ENCODE peak calls at places on chromosomes 2 and 18, in nine cellular contexts. M is PC-3; V is ovary; G is tibial artery; D is fibroblast of lung; F is sigmoid colon; E is neuronal stem cell; H is tibial nerve; Q is CD4-positive, CD25-positive, alpha-beta regulatory T cell. N is an unnamed sample.
A peak's percentile ranks its signal among the peaks of the same experiment; 100 is the strongest.

GRCh38 chr2:33205693-33206434 is 259.1 kb downstream of the LTBP1 start:
- DNase-seq in G (no peak), E (no peak), D (no peak), V (no peak), F (no peak), M (no peak), H (no peak), Q (no peak), N (no peak)

GRCh38 chr18:5747678-5748077 is 147.6 kb downstream of the TMEM200C start:
- DNase-seq in V (no peak), H (no peak), F (no peak), M (no peak), E (no peak), D (no peak), Q (no peak), G (no peak), N (no peak)

GRCh38 chr2:10978112-10978670 is 66.5 kb downstream of the KCNF1 start:
- DNase-seq in H (no peak), V (no peak), G (no peak), F (no peak), D (no peak), Q (no peak), M (no peak), E (no peak), N (no peak)

GRCh38 chr2:215105607-215106354 is 32.6 kb downstream of the ABCA12 start:
- DNase-seq in M (peak; percentile 79), Q (no peak), G (no peak), F (no peak), V (no peak), H (no peak), E (no peak), D (peak; percentile 33), N (no peak)

GRCh38 chr2:241344925-241345651 is 11.0 kb upstream of the FARP2 start:
- DNase-seq in E (no peak), H (no peak), F (no peak), M (no peak), Q (no peak), V (no peak), G (no peak), D (peak; percentile 50), N (no peak)

GRCh38 chr2:180890781-180891180 is 89.6 kb upstream of the UBE2E3 start:
- DNase-seq in E (no peak), F (no peak), D (peak; percentile 21), H (no peak), G (no peak), V (no peak), Q (no peak), M (peak; percentile 13), N (no peak)

GRCh38 chr18:32337821-32338220 is 132.9 kb downstream of the GAREM1 start:
- DNase-seq in F (no peak), V (no peak), M (no peak), D (peak; percentile 61), G (no peak), H (no peak), Q (no peak), E (no peak), N (no peak)

GRCh38 chr2:225002039-225002655 is 40.1 kb downstream of the DOCK10 start:
- DNase-seq in D (peak; percentile 64), Q (peak; percentile 86), M (peak; percentile 79), H (peak; percentile 78), G (peak; percentile 41), V (no peak), E (peak; percentile 59), F (no peak), N (peak; percentile 48)

GRCh38 chr2:38190542-38191218 is 114.7 kb upstream of the CYP1B1 start:
- DNase-seq in Q (peak; percentile 76), V (no peak), F (no peak), E (no peak), G (no peak), D (peak; percentile 97), M (no peak), H (peak; percentile 6), N (no peak)

GRCh38 chr18:39845673-39846072 is 2109.4 kb upstream of the PIK3C3 start:
- DNase-seq in F (no peak), V (no peak), M (no peak), E (no peak), G (no peak), Q (no peak), H (no peak), D (no peak), N (no peak)

GRCh38 chr18:3758531-3758930 is 308.6 kb downstream of the TGIF1 start:
- DNase-seq in D (peak; percentile 87), M (peak; percentile 85), G (no peak), E (no peak), Q (no peak), H (no peak), F (no peak), V (no peak), N (no peak)

GRCh38 chr2:120662046-120662445 is 73.6 kb upstream of the GLI2 start:
- DNase-seq in Q (no peak), V (no peak), M (no peak), H (no peak), G (no peak), F (no peak), D (no peak), E (no peak), N (no peak)

GRCh38 chr2:148813603-148814065 is 61.4 kb upstream of the KIF5C start:
- DNase-seq in M (no peak), E (no peak), D (no peak), V (no peak), G (no peak), H (no peak), Q (peak; percentile 38), F (no peak), N (peak; percentile 22)

GRCh38 chr2:11738589-11739436 is 7.6 kb upstream of the LPIN1 start:
- DNase-seq in E (no peak), F (peak; percentile 96), H (peak; percentile 89), Q (peak; percentile 45), M (peak; percentile 71), G (peak; percentile 90), V (peak; percentile 78), D (peak; percentile 81), N (peak; percentile 32)

GRCh38 chr18:24362757-24363156 is 34.9 kb downstream of the OSBPL1A start:
- DNase-seq in F (no peak), V (no peak), H (no peak), M (peak; percentile 67), G (no peak), Q (no peak), D (peak; percentile 24), E (no peak), N (no peak)

GRCh38 chr18:25467226-25468065 is 115.5 kb upstream of the ZNF521 start:
- DNase-seq in V (no peak), H (no peak), G (peak; percentile 31), M (no peak), E (peak; percentile 4), Q (no peak), D (peak; percentile 41), F (no peak), N (no peak)

DNA sequence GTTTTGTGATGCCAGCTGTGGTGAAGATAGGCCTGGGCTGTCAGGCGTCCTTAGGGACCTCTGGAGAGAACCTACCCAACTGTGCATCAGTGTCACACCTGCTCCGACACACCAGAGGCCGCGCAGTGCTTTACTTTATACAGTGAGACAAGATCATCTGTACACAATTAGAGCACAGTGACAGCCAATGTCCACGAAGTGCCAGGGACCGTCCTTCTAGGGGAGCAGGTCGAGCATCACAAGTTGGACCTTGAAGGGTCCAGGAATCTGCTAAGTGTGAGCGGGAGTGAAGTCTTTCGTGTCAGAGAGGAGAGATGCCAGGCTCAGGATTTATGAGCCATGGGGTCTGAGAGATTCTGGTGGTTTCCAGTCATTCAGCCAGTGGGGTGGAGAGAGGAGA is 104.2 kb downstream of the TMEM18 start:
- DNase-seq in M (no peak), V (no peak), Q (no peak), E (no peak), G (no peak), D (no peak), H (no peak), F (no peak), N (no peak)
- H3K4me1 ChIP-seq in M (peaks cover 12% of the 10 kb centered on the region), V (no peaks in the 10 kb centered on the region), Q (no peaks in the 10 kb centered on the region), E (no peaks in the 10 kb centered on the region), G (no peaks in the 10 kb centered on the region), D (no peaks in the 10 kb centered on the region), H (no peaks in the 10 kb centered on the region), F (no peaks in the 10 kb centered on the region), N (peaks cover 2% of the 10 kb centered on the region)

DNA sequence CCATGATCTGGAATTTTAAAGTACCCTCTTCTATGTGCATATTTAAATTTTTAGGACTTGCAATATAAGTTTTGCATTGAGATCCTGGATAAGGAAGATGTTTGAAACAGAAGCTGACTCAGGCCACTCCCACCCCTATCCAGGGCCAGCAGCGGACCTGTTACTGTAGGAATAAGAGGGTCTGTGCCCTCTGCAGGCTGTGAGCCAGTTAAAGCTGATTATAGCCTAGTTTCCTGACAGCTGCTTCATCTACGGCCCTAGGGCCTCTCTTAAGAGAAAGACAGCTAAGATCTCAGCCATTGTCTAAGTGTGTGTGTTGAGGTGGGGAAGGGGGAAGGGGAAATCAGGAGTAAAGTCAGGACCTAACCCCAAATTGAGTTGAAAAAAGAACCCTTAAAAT is 234.0 kb downstream of the HAUS1 start:
- DNase-seq in E (no peak), D (no peak), H (no peak), G (no peak), M (no peak), Q (no peak), F (peak; percentile 30), V (no peak), N (peak; percentile 18)
- H3K4me3 ChIP-seq in E (no peak overlapping the region), D (no peak overlapping the region), H (no peak overlapping the region), G (no peak overlapping the region), M (no peak overlapping the region), Q (no peak overlapping the region), F (no peak overlapping the region), V (no peak overlapping the region), N (no peak overlapping the region)

GRCh38 chr2:55560855-55561254 is 41.3 kb downstream of the CFAP36 start:
- DNase-seq in M (no peak), Q (no peak), E (no peak), V (no peak), D (no peak), F (no peak), H (no peak), G (no peak), N (no peak)

GRCh38 chr2:55553321-55553720 is 33.8 kb downstream of the CFAP36 start:
- DNase-seq in M (no peak), V (no peak), F (no peak), D (no peak), E (no peak), Q (no peak), G (no peak), H (no peak), N (no peak)

GRCh38 chr2:55556809-55557208 is 37.3 kb downstream of the CFAP36 start:
- DNase-seq in V (no peak), Q (no peak), G (no peak), E (no peak), H (no peak), F (no peak), M (no peak), D (no peak), N (no peak)

GRCh38 chr2:55550368-55551102 is 31.0 kb downstream of the CFAP36 start:
- DNase-seq in Q (no peak), F (no peak), D (peak; percentile 87), H (no peak), V (no peak), G (no peak), M (peak; percentile 82), E (no peak), N (peak; percentile 12)

GRCh38 chr2:55555977-55556376 is 36.5 kb downstream of the CFAP36 start:
- DNase-seq in Q (no peak), F (no peak), E (no peak), H (no peak), D (peak; percentile 57), V (no peak), G (no peak), M (peak; percentile 23), N (no peak)
- H3K36me3 ChIP-seq in Q (peaks cover 64% of the 10 kb centered on the region), F (peaks cover 27% of the 10 kb centered on the region), E (peaks cover 11% of the 10 kb centered on the region), H (no peaks in the 10 kb centered on the region), D (peaks cover 6% of the 10 kb centered on the region), V (no peaks in the 10 kb centered on the region), G (peaks cover 32% of the 10 kb centered on the region), M (peaks cover 39% of the 10 kb centered on the region), N (peaks cover 22% of the 10 kb centered on the region)

GRCh38 chr2:9234680-9235387 is 28.2 kb downstream of the ASAP2 start:
- DNase-seq in D (peak; percentile 99), E (no peak), H (no peak), V (no peak), G (no peak), M (peak; percentile 96), Q (no peak), F (no peak), N (peak; percentile 47)
- H3K4me1 ChIP-seq in D (peaks cover 34% of the 10 kb centered on the region), E (peaks cover 47% of the 10 kb centered on the region), H (peaks cover 55% of the 10 kb centered on the region), V (peaks cover 52% of the 10 kb centered on the region), G (peaks cover 76% of the 10 kb centered on the region), M (peaks cover 73% of the 10 kb centered on the region), Q (no peaks in the 10 kb centered on the region), F (peaks cover 79% of the 10 kb centered on the region), N (peaks cover 16% of the 10 kb centered on the region)

N was measured in HAP-1.